ENCODE peak calls at places on chromosomes 2 and 18, in four cellular contexts. O is heart right ventricle, L is astrocyte of the spinal cord, K is HL-60. Y is an unnamed sample.

GRCh38 chr2:62410015-62410453 is 96.0 kb downstream of the TMEM17 start:
- DNase-seq in O (peak; percentile 32), L (peak; percentile 8), K (no peak), Y (no peak)

GRCh38 chr18:22228930-22229329 is 59.5 kb downstream of the GATA6 start:
- DNase-seq in O (no peak), L (no peak), K (no peak), Y (no peak)

GRCh38 chr2:31980674-31981356 is 30.0 kb downstream of the MEMO1 start:
- DNase-seq in O (no peak), L (peak; percentile 56), K (no peak), Y (no peak)

GRCh38 chr2:119647440-119648169 is 31.4 kb upstream of the TMEM177 start:
- DNase-seq in O (no peak), L (peak; percentile 40), K (no peak), Y (no peak)

GRCh38 chr2:112048887-112049286 is 6.2 kb upstream of the TMEM87B start:
- DNase-seq in O (peak; percentile 58), L (peak; percentile 78), K (no peak), Y (no peak)

GRCh38 chr18:61569176-61569892 is 236.1 kb downstream of the CDH20 start:
- DNase-seq in O (peak; percentile 63), L (peak; percentile 80), K (no peak), Y (peak; percentile 67)

GRCh38 chr2:64799592-64800252 is 146.0 kb upstream of the SERTAD2 start:
- DNase-seq in O (no peak), L (no peak), K (no peak), Y (no peak)

GRCh38 chr2:223314831-223315230 is 262.8 kb downstream of the KCNE4 start:
- DNase-seq in O (no peak), L (peak; percentile 47), K (no peak), Y (peak; percentile 7)

GRCh38 chr18:76475450-76476203 is 19.4 kb downstream of the ZNF516 start:
- DNase-seq in O (no peak), L (no peak), K (no peak), Y (no peak)
- TF ChIP-seq CTCF in O (no peak), L (peak; percentile 20), K (no peak), Y (peak; percentile 45)

GRCh38 chr2:113196839-113197238 is 23.1 kb downstream of the PSD4 start:
- DNase-seq in O (no peak), L (no peak), K (no peak), Y (no peak)

GRCh38 chr2:113198790-113199612 is 25.2 kb downstream of the PSD4 start:
- DNase-seq in O (peak; percentile 63), L (peak; percentile 67), K (no peak), Y (no peak)

GRCh38 chr2:113200236-113200635 is 26.5 kb downstream of the PSD4 start:
- DNase-seq in O (no peak), L (no peak), K (no peak), Y (no peak)

GRCh38 chr2:113197347-113198047 is 23.7 kb downstream of the PSD4 start:
- DNase-seq in O (no peak), L (no peak), K (no peak), Y (no peak)

DNA sequence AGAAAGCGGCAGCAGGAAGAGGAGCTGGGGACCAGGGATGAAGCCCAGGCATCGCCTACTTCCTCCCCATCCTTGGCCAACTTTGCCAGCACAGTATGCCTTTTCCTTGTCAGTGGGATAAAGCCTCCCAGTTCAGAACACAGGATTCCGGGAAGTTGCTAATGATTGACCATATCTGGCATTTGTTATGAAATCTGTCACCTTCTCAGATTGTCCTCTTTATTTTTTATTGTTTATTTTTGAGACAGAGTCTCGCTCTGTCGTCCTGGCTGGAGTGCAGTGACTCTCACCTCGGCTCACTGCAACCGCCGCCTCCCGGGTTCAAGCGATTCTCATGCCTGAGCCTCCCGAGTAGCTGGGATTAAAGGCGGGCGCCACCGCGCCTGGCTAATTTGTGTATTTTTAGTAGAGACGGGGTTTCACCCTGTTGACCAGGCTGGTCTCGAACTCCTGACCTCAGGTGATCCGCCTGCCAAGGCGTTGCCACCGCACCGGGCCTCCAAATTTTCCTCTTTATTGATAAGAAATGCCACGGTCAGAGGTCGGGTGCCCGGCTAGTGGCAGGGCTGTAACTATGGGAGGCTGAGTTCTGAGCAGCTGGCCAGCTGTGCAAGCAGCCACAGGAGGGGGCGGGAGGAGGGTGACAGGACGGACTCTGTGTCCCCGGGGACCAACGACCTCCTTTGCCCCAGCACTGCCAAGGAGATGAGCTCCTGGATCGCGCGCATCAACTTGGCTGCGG is 24.4 kb downstream of the PSD4 start:
- DNase-seq in O (no peak), L (no peak), K (no peak), Y (no peak)
- H3K4me3 ChIP-seq in O (peak overlapping the region; percentile 80), L (peak overlapping the region; percentile 60), K (no peak overlapping the region), Y (peak overlapping the region; percentile 78)

DNA sequence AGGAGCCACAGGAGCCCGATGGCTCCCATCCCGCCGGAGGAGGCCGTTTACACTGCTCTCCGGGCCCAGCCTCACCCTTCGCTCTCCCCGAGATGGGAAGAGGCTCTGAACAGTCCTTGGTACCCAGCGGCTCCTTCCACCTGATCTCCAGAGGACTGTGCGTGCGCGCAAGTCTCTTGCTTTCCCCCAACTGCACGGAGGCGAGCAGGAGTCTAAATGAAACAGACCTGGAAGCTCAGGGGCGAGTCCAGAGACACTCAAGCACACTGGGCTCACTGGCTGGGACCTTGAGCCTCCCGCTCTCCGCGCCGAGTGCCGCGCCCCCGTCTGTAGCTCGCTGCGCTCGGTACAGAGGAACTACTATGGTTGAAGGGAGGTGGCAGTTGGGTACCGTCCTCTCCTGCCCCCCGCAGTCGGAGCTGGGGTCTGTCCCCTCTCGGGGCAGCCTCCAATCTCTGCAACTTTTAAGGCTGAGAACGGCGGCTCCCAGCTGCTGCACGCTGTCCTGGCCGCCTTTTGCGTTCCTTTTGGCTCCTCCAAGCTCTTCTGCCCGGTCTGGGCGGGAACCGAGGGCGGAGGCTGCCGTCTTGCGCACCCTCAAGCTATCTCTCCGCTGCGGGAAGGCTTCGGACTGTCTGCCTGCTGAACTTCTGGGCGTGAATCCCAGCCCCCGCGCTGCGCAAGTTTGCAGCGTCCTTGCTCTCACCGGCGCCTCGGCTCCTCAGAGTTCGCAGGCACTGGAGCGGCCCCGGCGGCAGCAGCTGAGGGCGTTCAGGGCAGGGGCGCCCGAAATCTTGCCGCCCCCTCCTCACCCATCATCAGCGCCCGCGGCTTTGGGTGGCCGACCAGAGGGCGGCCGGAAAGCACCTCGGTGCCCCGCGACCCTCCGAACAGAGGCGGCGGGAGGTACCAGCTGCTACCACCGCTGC is 491 bp downstream of the ALK start:
- DNase-seq in O (no peak), L (peak; percentile 3), K (no peak), Y (no peak)
- TF ChIP-seq CTCF in O (no peak), L (no peak), K (no peak), Y (no peak)

DNA sequence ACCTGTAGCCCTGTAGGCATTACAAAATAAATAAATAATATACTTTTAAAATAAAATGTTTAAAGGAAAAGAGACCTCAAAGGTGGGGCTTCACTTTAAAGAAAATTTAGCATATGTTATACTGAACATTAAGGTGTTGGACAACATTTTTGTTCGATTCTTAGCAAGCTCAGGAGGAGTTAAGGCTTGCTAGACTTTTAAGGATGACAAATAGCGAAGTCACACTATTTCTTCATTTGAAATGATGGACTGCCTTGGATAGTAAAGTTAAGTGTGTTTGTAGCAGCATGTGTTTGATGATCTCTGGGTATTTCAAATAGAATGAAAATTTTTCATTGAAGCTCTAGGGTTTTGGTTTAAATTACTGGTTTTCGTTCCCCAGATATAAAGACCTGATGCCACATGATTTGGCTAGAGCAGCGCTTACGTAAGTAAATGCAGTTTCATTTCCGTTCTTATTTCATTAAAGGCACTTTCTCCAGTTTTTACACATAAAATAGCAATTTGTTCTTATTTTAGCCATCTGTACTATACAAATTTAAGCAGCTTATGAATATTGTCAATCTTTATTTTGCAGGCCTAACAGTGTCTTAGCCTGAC is 24.9 kb downstream of the HADHB start:
- DNase-seq in O (no peak), L (no peak), K (no peak), Y (no peak)
- H3K4me3 ChIP-seq in O (no peak overlapping the region), L (no peak overlapping the region), K (no peak overlapping the region), Y (no peak overlapping the region)

Y was measured in epithelial cell of proximal tubule.